ENCODE peak calls at places on chromosomes 6 and 20, in six cellular contexts. A, P, B, M, Q and C are unnamed samples.

GRCh38 chr6:20706293-20707165 is 172.3 kb downstream of the CDKAL1 start:
- DNase-seq in A (no peak), P (peak), B (no peak), M (no peak), Q (no peak), C (no peak)

GRCh38 chr20:63191400-63191799 is 24.5 kb downstream of the YTHDF1 start:
- DNase-seq in A (no peak), P (no peak), B (no peak), M (no peak), Q (no peak), C (no peak)

GRCh38 chr6:118353564-118353963 is 194.5 kb upstream of the PLN start:
- DNase-seq in A (no peak), P (no peak), B (no peak), M (no peak), Q (no peak), C (no peak)

GRCh38 chr6:160678744-160679401 is 14.8 kb upstream of the LPA start:
- DNase-seq in A (no peak), P (no peak), B (no peak), M (no peak), Q (no peak), C (no peak)

GRCh38 chr6:1485678-1486077 is 96.3 kb downstream of the FOXF2 start:
- DNase-seq in A (peak), P (peak), B (no peak), M (no peak), Q (no peak), C (peak)

GRCh38 chr6:23218751-23219150 is 649.4 kb downstream of the HDGFL1 start:
- DNase-seq in A (no peak), P (no peak), B (peak), M (no peak), Q (no peak), C (no peak)

GRCh38 chr6:49457771-49458170 is 5.3 kb downstream of the MMUT start:
- DNase-seq in A (peak), P (no peak), B (no peak), M (no peak), Q (no peak), C (peak)

GRCh38 chr20:13995841-13996240 is 525 bp downstream of the MACROD2 start:
- DNase-seq in A (no peak), P (no peak), B (peak), M (no peak), Q (no peak), C (no peak)